ENCODE peak calls at places on chromosomes 13 and 19, in ten cellular contexts. I is ovary, E is K562, F is endothelial cell of umbilical vein, R is esophagus squamous epithelium, H is body of pancreas, B is suprapubic skin, O is IMR-90, K is tibial nerve, Z is uterus. Y is an unnamed sample.

GRCh38 chr19:17883627-17884413 is 12.1 kb downstream of the SLC5A5 start:
- DNase-seq in K (no peak), Z (no peak), R (no peak), H (no peak), E (peak; percentile 96), O (no peak), B (no peak), F (no peak), I (no peak), Y (no peak)

GRCh38 chr13:113952151-113952982 is 21.5 kb downstream of the C13orf46 start:
- DNase-seq in Z (no peak), I (no peak), F (no peak), O (no peak), B (no peak), K (no peak), H (no peak), E (no peak), R (no peak), Y (no peak)

GRCh38 chr13:23375007-23375971 is 58.2 kb downstream of the SACS start:
- DNase-seq in B (peak; percentile 98), K (peak; percentile 92), H (peak; percentile 97), O (peak; percentile 92), F (peak; percentile 97), Z (peak; percentile 97), R (peak; percentile 71), I (peak; percentile 96), E (peak; percentile 95), Y (peak; percentile 97)

GRCh38 chr19:35124098-35125060 is 8.8 kb downstream of the FXYD3 start:
- DNase-seq in H (peak; percentile 91), O (peak; percentile 86), R (no peak), I (peak; percentile 93), Z (peak; percentile 94), E (peak; percentile 98), K (peak; percentile 96), B (peak; percentile 97), F (peak; percentile 89), Y (no peak)

GRCh38 chr13:22451345-22451744 is 729.4 kb upstream of the SGCG start:
- DNase-seq in B (no peak), O (no peak), I (no peak), K (peak; percentile 56), Z (no peak), H (no peak), F (no peak), R (no peak), E (no peak), Y (no peak)

GRCh38 chr19:17489392-17490030 is 19.2 kb downstream of the SLC27A1 start:
- DNase-seq in E (no peak), B (no peak), I (no peak), R (no peak), O (no peak), F (peak; percentile 40), H (no peak), K (no peak), Z (no peak), Y (no peak)

GRCh38 chr19:34306824-34307223 is 52.5 kb downstream of the GARRE1 start:
- DNase-seq in R (no peak), K (no peak), H (no peak), O (no peak), F (no peak), B (no peak), E (no peak), Z (no peak), I (no peak), Y (no peak)

GRCh38 chr19:4971424-4971793 is 2.5 kb downstream of the KDM4B start:
- DNase-seq in F (no peak), R (no peak), Z (no peak), B (no peak), H (no peak), E (peak; percentile 67), I (no peak), K (no peak), O (no peak), Y (no peak)

GRCh38 chr19:7822910-7823515 is 7.0 kb upstream of the EVI5L start:
- DNase-seq in B (no peak), Z (no peak), O (no peak), E (no peak), H (no peak), F (no peak), R (no peak), K (no peak), I (no peak), Y (no peak)

GRCh38 chr13:36105726-36106125 is 25.5 kb downstream of the DCLK1 start:
- DNase-seq in Z (no peak), O (no peak), B (no peak), E (no peak), H (no peak), K (no peak), I (no peak), F (no peak), R (no peak), Y (no peak)

GRCh38 chr13:23867027-23867491 is 22.1 kb downstream of the MIPEP start:
- DNase-seq in R (no peak), Z (no peak), B (no peak), K (no peak), I (no peak), H (no peak), O (peak; percentile 85), F (peak; percentile 30), E (no peak), Y (no peak)

GRCh38 chr19:38280030-38280921 is 15.9 kb downstream of the SPINT2 start:
- DNase-seq in E (no peak), K (no peak), I (no peak), H (no peak), B (no peak), O (no peak), R (no peak), Z (no peak), F (no peak), Y (no peak)

GRCh38 chr19:38284422-38284821 is 19.6 kb upstream of the C19orf33 start:
- DNase-seq in I (no peak), F (peak; percentile 48), B (no peak), Z (no peak), R (no peak), O (no peak), E (no peak), H (no peak), K (no peak), Y (no peak)

GRCh38 chr19:38281820-38282566 is 17.6 kb downstream of the SPINT2 start:
- DNase-seq in E (no peak), Z (no peak), K (no peak), I (no peak), B (no peak), O (no peak), R (no peak), H (no peak), F (no peak), Y (no peak)

GRCh38 chr19:38285567-38285966 is 18.5 kb upstream of the C19orf33 start:
- DNase-seq in I (no peak), K (no peak), E (no peak), B (no peak), F (no peak), H (no peak), Z (no peak), O (peak; percentile 62), R (no peak), Y (no peak)

GRCh38 chr19:38283261-38283660 is 18.9 kb downstream of the SPINT2 start:
- DNase-seq in R (no peak), E (no peak), B (no peak), Z (no peak), F (no peak), H (no peak), K (no peak), I (no peak), O (no peak), Y (no peak)
- H3K4me1 ChIP-seq in R (peaks cover 25% of the 10 kb centered on the region), E (peaks cover 11% of the 10 kb centered on the region), B (peaks cover 49% of the 10 kb centered on the region), Z (no peaks in the 10 kb centered on the region), F (peaks cover 11% of the 10 kb centered on the region), H (peaks cover 45% of the 10 kb centered on the region), K (peaks cover 11% of the 10 kb centered on the region), I (peaks cover 18% of the 10 kb centered on the region), O (peaks cover 14% of the 10 kb centered on the region), Y (peaks cover 25% of the 10 kb centered on the region)

GRCh38 chr19:50318438-50318837 is 10.7 kb downstream of the KCNC3 start:
- DNase-seq in F (no peak), R (no peak), O (no peak), B (no peak), H (no peak), K (no peak), E (no peak), Z (no peak), I (no peak), Y (no peak)

GRCh38 chr19:50320051-50320450 is 9.1 kb downstream of the KCNC3 start:
- DNase-seq in B (no peak), I (no peak), R (no peak), Z (no peak), K (no peak), F (no peak), H (no peak), O (no peak), E (no peak), Y (no peak)

GRCh38 chr19:50320596-50320995 is 8.6 kb downstream of the KCNC3 start:
- DNase-seq in R (no peak), H (no peak), B (no peak), E (no peak), O (no peak), F (no peak), Z (no peak), I (no peak), K (no peak), Y (no peak)

GRCh38 chr19:50317115-50317514 is 12.1 kb downstream of the KCNC3 start:
- DNase-seq in R (no peak), I (no peak), Z (no peak), K (no peak), O (no peak), E (no peak), H (no peak), B (no peak), F (no peak), Y (no peak)

GRCh38 chr19:50319156-50319555 is 10.0 kb downstream of the KCNC3 start:
- DNase-seq in H (no peak), B (no peak), E (no peak), R (no peak), I (no peak), O (no peak), Z (no peak), F (no peak), K (no peak), Y (no peak)
- TF ChIP-seq POLR2A in H (no peak), B (no peak), E (no peak), R (no peak), I (no peak), O (no peak), Z (no peak), F (no peak), K (no peak), Y (no peak)

GRCh38 chr13:106916329-106916728 is 348.4 kb upstream of the ARGLU1 start:
- DNase-seq in R (no peak), B (no peak), I (no peak), F (no peak), K (no peak), H (no peak), E (no peak), O (no peak), Z (no peak), Y (no peak)
- H3K4me1 ChIP-seq in R (no peaks in the 10 kb centered on the region), B (peaks cover 15% of the 10 kb centered on the region), I (no peaks in the 10 kb centered on the region), F (peaks cover 27% of the 10 kb centered on the region), K (no peaks in the 10 kb centered on the region), H (no peaks in the 10 kb centered on the region), E (peaks cover 5% of the 10 kb centered on the region), O (no peaks in the 10 kb centered on the region), Z (no peaks in the 10 kb centered on the region), Y (no peaks in the 10 kb centered on the region)

DNA sequence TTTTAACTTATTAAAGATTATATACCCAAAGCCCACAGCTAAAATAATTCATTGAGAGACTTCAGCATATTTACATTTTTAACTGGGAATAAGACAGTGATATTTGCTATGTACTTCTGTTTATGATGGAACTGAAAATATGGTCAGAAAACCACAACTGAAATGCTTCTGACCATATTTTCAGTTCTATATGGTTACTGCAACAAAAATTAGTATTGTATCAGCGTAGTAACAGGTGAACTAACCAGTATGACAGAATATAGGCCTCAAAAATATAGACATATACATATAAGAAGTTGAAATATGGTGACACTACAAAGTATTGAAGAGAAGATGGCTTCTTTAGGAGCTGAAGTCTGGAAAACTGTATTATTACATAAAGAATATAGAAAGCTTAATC is 857.4 kb downstream of the OLFM4 start:
- DNase-seq in E (no peak), Z (no peak), I (no peak), H (no peak), B (no peak), F (no peak), R (no peak), O (no peak), K (no peak), Y (no peak)
- TF ChIP-seq POLR2A in E (no peak), Z (no peak), I (no peak), H (no peak), B (no peak), F (no peak), R (no peak), O (no peak), K (no peak), Y (no peak)

Y was measured in vagina.